ENCODE peak calls at places on chromosomes 2 and 18, in six cellular contexts. K is cardiac fibroblast, A is heart right ventricle, X is fibroblast of lung, H is pancreas, B is RWPE1. D is an unnamed sample.

GRCh38 chr18:36419913-36420531 is 122.5 kb downstream of the FHOD3 start:
- DNase-seq in B (peak; percentile 9), K (no peak), X (no peak), H (no peak), A (no peak), D (no peak)

GRCh38 chr18:6055711-6056110 is 160.4 kb upstream of the TMEM200C start:
- DNase-seq in B (no peak), A (no peak), X (peak; percentile 79), H (no peak), K (peak; percentile 22), D (no peak)

GRCh38 chr2:45169339-45170190 is 160.3 kb upstream of the SIX2 start:
- DNase-seq in K (peak; percentile 65), B (peak; percentile 15), A (no peak), H (peak; percentile 40), X (no peak), D (peak; percentile 78)

GRCh38 chr2:85578243-85579180 is 1.1 kb downstream of the VAMP8 start:
- DNase-seq in H (peak; percentile 64), A (peak; percentile 48), X (no peak), B (no peak), K (no peak), D (no peak)

GRCh38 chr2:225337183-225337582 is 62.3 kb upstream of the NYAP2 start:
- DNase-seq in X (peak; percentile 33), A (no peak), K (no peak), B (no peak), H (no peak), D (no peak)

GRCh38 chr2:163659224-163659623 is 76.6 kb downstream of the FIGN start:
- DNase-seq in H (no peak), K (no peak), A (no peak), B (peak; percentile 74), X (no peak), D (no peak)

GRCh38 chr2:180677928-180678327 is 302.5 kb upstream of the UBE2E3 start:
- DNase-seq in H (no peak), B (peak; percentile 20), A (no peak), K (no peak), X (no peak), D (no peak)

GRCh38 chr2:24011278-24012104 is 1.6 kb downstream of the MFSD2B start:
- DNase-seq in H (no peak), X (no peak), K (no peak), B (no peak), A (no peak), D (no peak)

GRCh38 chr2:167769020-167769419 is 478.4 kb downstream of the STK39 start:
- DNase-seq in H (no peak), A (no peak), X (no peak), B (no peak), K (no peak), D (no peak)

GRCh38 chr2:148534416-148535205 is 109.9 kb upstream of the EPC2 start:
- DNase-seq in A (no peak), X (peak; percentile 48), B (no peak), K (peak; percentile 47), H (no peak), D (no peak)

GRCh38 chr2:26780203-26780760 is 5.6 kb upstream of the CENPA start:
- DNase-seq in A (no peak), K (no peak), H (no peak), B (no peak), X (no peak), D (no peak)

GRCh38 chr2:35973132-35973736 is 382.3 kb upstream of the CRIM1 start:
- DNase-seq in X (peak; percentile 27), H (no peak), K (peak; percentile 29), B (peak; percentile 13), A (no peak), D (peak; percentile 23)

GRCh38 chr2:69604026-69604678 is 39.4 kb downstream of the AAK1 start:
- DNase-seq in H (no peak), K (peak; percentile 21), B (no peak), A (no peak), X (no peak), D (no peak)

GRCh38 chr2:98805412-98806265 is 74.7 kb upstream of the MGAT4A start:
- DNase-seq in K (peak; percentile 74), A (peak; percentile 26), B (peak; percentile 52), H (no peak), X (peak; percentile 51), D (no peak)

GRCh38 chr2:95057535-95058453 is 32.3 kb downstream of the MAL start:
- DNase-seq in A (no peak), B (no peak), K (no peak), X (no peak), H (no peak), D (no peak)

GRCh38 chr2:106020032-106020431 is 174.1 kb downstream of the UXS1 start:
- DNase-seq in K (peak; percentile 75), X (peak; percentile 19), H (no peak), A (peak; percentile 58), B (no peak), D (no peak)

GRCh38 chr18:26656944-26657536 is 108.7 kb upstream of the KCTD1 start:
- DNase-seq in B (peak; percentile 59), A (peak; percentile 74), H (peak; percentile 77), X (peak; percentile 61), K (peak; percentile 78), D (peak; percentile 88)

GRCh38 chr2:216713691-216714411 is 18.5 kb upstream of the IGFBP5 start:
- DNase-seq in X (peak; percentile 86), K (peak; percentile 88), H (no peak), B (peak; percentile 98), A (peak; percentile 63), D (no peak)

GRCh38 chr2:127637725-127638252 is 8.2 kb upstream of the GPR17 start:
- DNase-seq in X (peak; percentile 63), H (no peak), B (peak; percentile 69), A (peak; percentile 76), K (peak; percentile 88), D (peak; percentile 41)

GRCh38 chr2:151357359-151357758 is at the start of gene TNFAIP6:
- DNase-seq in A (peak; percentile 33), H (no peak), X (peak; percentile 98), B (peak; percentile 71), K (peak; percentile 97), D (no peak)

GRCh38 chr2:231709636-231709980 is 1.3 kb downstream of the PTMA start:
- DNase-seq in A (peak; percentile 49), K (no peak), X (no peak), B (no peak), H (peak; percentile 57), D (no peak)

GRCh38 chr18:35923939-35924338 is 48.5 kb upstream of the RMP24 start:
- DNase-seq in K (no peak), B (no peak), X (no peak), H (no peak), A (no peak), D (no peak)

GRCh38 chr2:32772623-32773221 is 144.9 kb downstream of the TTC27 start:
- DNase-seq in B (peak; percentile 43), K (peak; percentile 76), H (no peak), X (peak; percentile 84), A (peak; percentile 31), D (peak; percentile 28)

GRCh38 chr2:44833123-44834069 is 108.1 kb upstream of the SIX3 start:
- DNase-seq in B (peak; percentile 15), A (no peak), X (peak; percentile 9), H (no peak), K (no peak), D (no peak)

GRCh38 chr2:83971547-83971946 is 487.5 kb downstream of the SUCLG1 start:
- DNase-seq in K (peak; percentile 4), B (no peak), A (no peak), X (no peak), H (no peak), D (no peak)

GRCh38 chr2:42663828-42664227 is 95.4 kb downstream of the MTA3 start:
- DNase-seq in K (no peak), A (no peak), H (no peak), X (no peak), B (no peak), D (no peak)

GRCh38 chr2:42659601-42660000 is 91.2 kb downstream of the MTA3 start:
- DNase-seq in X (no peak), B (no peak), H (no peak), K (peak; percentile 29), A (no peak), D (no peak)

DNA sequence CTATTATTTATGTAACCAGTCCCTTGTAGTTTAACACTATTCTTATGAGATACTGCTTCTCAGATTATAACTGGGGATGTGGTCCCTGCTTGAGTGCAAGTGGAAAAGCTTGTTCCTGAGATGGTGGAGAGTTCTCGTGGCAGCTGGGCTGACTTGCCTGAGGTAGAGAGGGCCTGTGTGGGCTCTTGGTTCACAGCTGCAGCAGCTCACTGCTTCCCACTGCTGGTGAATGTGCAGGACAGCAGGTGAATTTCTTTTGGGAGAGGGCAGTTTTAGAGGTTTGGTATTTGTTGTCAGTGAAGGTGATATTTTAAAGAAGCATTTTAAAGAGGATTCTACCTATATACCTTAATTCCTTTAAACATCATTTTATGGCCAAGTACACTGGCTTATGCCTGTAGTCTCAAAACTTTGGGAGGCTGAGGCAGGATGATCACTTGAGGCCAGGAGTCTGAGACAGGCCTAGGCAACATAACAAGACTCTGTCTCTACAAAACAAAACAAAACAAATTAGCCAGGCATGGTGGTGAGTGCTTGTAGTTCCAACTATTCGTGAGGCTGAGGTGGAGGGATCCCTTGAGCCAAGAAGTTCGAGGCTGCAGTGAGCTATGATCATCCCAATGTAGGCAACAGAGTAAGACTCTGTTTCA is 94.8 kb downstream of the MTA3 start:
- DNase-seq in H (peak; percentile 54), X (peak; percentile 80), A (peak; percentile 40), K (peak; percentile 85), B (peak; percentile 64), D (peak; percentile 73)
- TF ChIP-seq CTCF in H (peak; percentile 92), X (peak; percentile 100), A (peak; percentile 96), K (peak; percentile 100), B (peak; percentile 97), D (peak; percentile 93)

GRCh38 chr18:61502472-61502871 is 169.2 kb downstream of the CDH20 start:
- DNase-seq in H (no peak), B (peak; percentile 44), X (peak; percentile 74), A (peak; percentile 44), K (peak; percentile 79), D (peak; percentile 68)
- TF ChIP-seq CTCF in H (peak; percentile 49), B (peak; percentile 74), X (peak; percentile 77), A (peak; percentile 78), K (peak; percentile 76), D (peak; percentile 69)

GRCh38 chr18:23103449-23103848 is 31.8 kb upstream of the CABLES1 start:
- DNase-seq in K (no peak), X (no peak), H (no peak), A (no peak), B (no peak), D (no peak)
- TF ChIP-seq CTCF in K (no peak), X (no peak), H (no peak), A (no peak), B (no peak), D (no peak)

GRCh38 chr2:238152811-238153688 is 5.7 kb upstream of the ERFE start:
- DNase-seq in H (no peak), X (peak; percentile 64), A (no peak), K (no peak), B (no peak), D (no peak)
- TF ChIP-seq CTCF in H (no peak), X (peak; percentile 8), A (no peak), K (no peak), B (no peak), D (peak; percentile 24)

GRCh38 chr2:218865999-218866398 is 6.4 kb downstream of the WNT6 start:
- DNase-seq in B (no peak), K (no peak), X (no peak), H (no peak), A (no peak), D (no peak)
- TF ChIP-seq CTCF in B (no peak), K (no peak), X (no peak), H (no peak), A (no peak), D (no peak)

GRCh38 chr18:72700961-72701710 is 157.0 kb upstream of the CBLN2 start:
- DNase-seq in K (peak; percentile 20), A (no peak), X (peak; percentile 9), B (peak; percentile 17), H (no peak), D (no peak)
- TF ChIP-seq CTCF in K (peak; percentile 13), A (peak; percentile 55), X (no peak), B (peak; percentile 56), H (no peak), D (no peak)

GRCh38 chr2:108925286-108925685 is 63.7 kb downstream of the EDAR start:
- DNase-seq in X (no peak), K (no peak), A (no peak), B (no peak), H (no peak), D (no peak)
- TF ChIP-seq CTCF in X (no peak), K (no peak), A (no peak), B (no peak), H (no peak), D (no peak)